ENCODE peak calls at places on chromosomes 2 and 18, in nine cellular contexts. M is activated naive CD4-positive, alpha-beta T cell treated with anti-CD3 and anti-CD28 coated beads, Interleukin-2, amount 50 U/mL, for 16 hours; R is HEK293T; G is T-helper 9 cell; Z is GM23338; L is PC-3; D is B cell; Q is A172; F is AG09309. W is an unnamed sample.

GRCh38 chr2:214482716-214483115 is 71.9 kb downstream of the VWC2L start:
- DNase-seq in M (no peak), R (no peak), G (no peak), Z (no peak), L (no peak), D (no peak), Q (no peak), F (no peak), W (no peak)

GRCh38 chr2:75570948-75571729 is 10.4 kb upstream of the EVA1A start:
- DNase-seq in M (no peak), R (no peak), G (no peak), Z (no peak), L (peak), D (no peak), Q (no peak), F (no peak), W (no peak)

GRCh38 chr2:55901941-55902340 is 21.6 kb downstream of the EFEMP1 start:
- DNase-seq in M (no peak), R (no peak), G (no peak), Z (no peak), L (no peak), D (no peak), Q (no peak), F (no peak), W (no peak)

GRCh38 chr2:29074401-29074800 is at the start of gene PCARE:
- DNase-seq in M (no peak), R (no peak), G (no peak), Z (no peak), L (no peak), D (no peak), Q (no peak), F (no peak), W (no peak)

GRCh38 chr18:59616501-59616900 is 80.7 kb downstream of the CCBE1 start:
- DNase-seq in M (no peak), R (no peak), G (no peak), Z (no peak), L (no peak), D (no peak), Q (no peak), F (no peak), W (no peak)

GRCh38 chr2:229612395-229612971 is 101.9 kb downstream of the DNER start:
- DNase-seq in M (no peak), R (no peak), G (no peak), Z (no peak), L (no peak), D (no peak), Q (no peak), F (no peak), W (no peak)

GRCh38 chr2:73091164-73091563 is 19.7 kb upstream of the SFXN5 start:
- DNase-seq in M (no peak), R (no peak), G (no peak), Z (no peak), L (no peak), D (no peak), Q (peak), F (no peak), W (no peak)

GRCh38 chr2:54478899-54479298 is 22.8 kb downstream of the SPTBN1 start:
- DNase-seq in M (no peak), R (no peak), G (no peak), Z (no peak), L (no peak), D (no peak), Q (no peak), F (no peak), W (no peak)

GRCh38 chr2:10378189-10378588 is 69.9 kb downstream of the ODC1 start:
- DNase-seq in M (peak), R (no peak), G (no peak), Z (no peak), L (no peak), D (peak), Q (no peak), F (no peak), W (peak)

GRCh38 chr18:62446511-62446910 is 76.3 kb upstream of the ZCCHC2 start:
- DNase-seq in M (no peak), R (no peak), G (no peak), Z (no peak), L (no peak), D (no peak), Q (no peak), F (no peak), W (no peak)

W was measured in NCI-H774.